ENCODE peak calls at places on chromosomes 4 and X, in seven cellular contexts. X, W, R, L, K, M and F are unnamed samples.

GRCh38 chr4:20512053-20512810 is 188.0 kb upstream of the PACRGL start:
- DNase-seq in R (no peak), X (no peak), K (no peak), L (no peak), M (no peak), W (no peak), F (no peak)

GRCh38 chrX:151552721-151553120 is 10.8 kb upstream of the PASD1 start:
- DNase-seq in W (no peak), R (no peak), X (no peak), M (no peak), K (no peak), L (no peak), F (no peak)

GRCh38 chrX:119340606-119341205 is 58.4 kb upstream of the SLC25A43 start:
- DNase-seq in W (no peak), L (no peak), X (no peak), K (no peak), M (no peak), R (no peak), F (no peak)

GRCh38 chrX:29851971-29852605 is 363.3 kb upstream of the MAGEB2 start:
- DNase-seq in M (no peak), L (no peak), K (no peak), X (no peak), R (no peak), W (no peak), F (no peak)

GRCh38 chr4:140427104-140427918 is at the start of gene CLGN:
- DNase-seq in X (peak), K (peak), M (no peak), R (peak), W (peak), L (peak), F (peak)

GRCh38 chrX:42739258-42739657 is 38.7 kb downstream of the PPP1R2C start:
- DNase-seq in K (no peak), L (no peak), W (no peak), M (no peak), R (no peak), X (no peak), F (no peak)

GRCh38 chr4:120517966-120518365 is 404.6 kb downstream of the PRDM5 start:
- DNase-seq in R (no peak), M (peak), K (no peak), L (no peak), W (peak), X (peak), F (no peak)

GRCh38 chr4:153205028-153205648 is 895 bp downstream of the TRIM2 start:
- DNase-seq in X (no peak), W (no peak), R (no peak), K (no peak), M (no peak), L (no peak), F (no peak)

GRCh38 chrX:130300010-130300282 is 31.2 kb upstream of the ZNF280C start:
- DNase-seq in M (no peak), R (no peak), W (no peak), X (no peak), K (no peak), L (no peak), F (no peak)

GRCh38 chrX:8484360-8484759 is 19.7 kb downstream of the VCX3B start:
- DNase-seq in L (no peak), K (no peak), M (no peak), X (no peak), R (no peak), W (no peak), F (no peak)

GRCh38 chr4:96649536-96649935 is 809.6 kb downstream of the PDHA2 start:
- DNase-seq in W (no peak), M (peak), R (no peak), K (no peak), L (peak), X (no peak), F (no peak)

GRCh38 chr4:137509855-137510282 is 22.4 kb downstream of the PCDH18 start:
- DNase-seq in R (no peak), W (no peak), M (no peak), X (no peak), K (no peak), L (no peak), F (no peak)

GRCh38 chrX:45230410-45230809 is 29.7 kb upstream of the DIPK2B start:
- DNase-seq in M (no peak), W (no peak), X (no peak), K (no peak), R (no peak), L (no peak), F (no peak)